ENCODE peak calls at places on chromosomes 11 and 22, in five cellular contexts. One of them, this sample, is unnamed.

GRCh38 chr11:130101661-130102060 is 32.0 kb downstream of the APLP2 start:
- DNase-seq in GM12878: no peak
- DNase-seq in H1: no peak
- DNase-seq in SK-N-SH: no peak
- DNase-seq in K562: no peak
- DNase-seq in this sample: no peak

GRCh38 chr22:21778705-21779363 is 43.2 kb upstream of the YPEL1 start:
- DNase-seq in GM12878: no peak
- DNase-seq in H1: no peak
- DNase-seq in SK-N-SH: no peak
- DNase-seq in K562: peak; percentile 84
- DNase-seq in this sample: no peak

GRCh38 chr22:49767355-49768062 is 60.2 kb downstream of the BRD1 start:
- DNase-seq in GM12878: peak; percentile 50
- DNase-seq in H1: peak; percentile 74
- DNase-seq in SK-N-SH: peak; percentile 72
- DNase-seq in K562: peak; percentile 44
- DNase-seq in this sample: peak; percentile 58

GRCh38 chr11:783581-784015 is 6.3 kb downstream of the CEND1 start:
- DNase-seq in GM12878: no peak
- DNase-seq in H1: peak; percentile 93
- DNase-seq in SK-N-SH: peak; percentile 91
- DNase-seq in K562: no peak
- DNase-seq in this sample: no peak

GRCh38 chr22:38132136-38132535 is 21.7 kb upstream of the BAIAP2L2 start:
- DNase-seq in GM12878: no peak
- DNase-seq in H1: no peak
- DNase-seq in SK-N-SH: no peak
- DNase-seq in K562: no peak
- DNase-seq in this sample: no peak

GRCh38 chr11:117950320-117950719 is 21.1 kb upstream of the TMPRSS13 start:
- DNase-seq in GM12878: no peak
- DNase-seq in H1: peak; percentile 22
- DNase-seq in SK-N-SH: no peak
- DNase-seq in K562: no peak
- DNase-seq in this sample: no peak

GRCh38 chr22:27252282-27253049 is 549.1 kb downstream of the MN1 start:
- DNase-seq in GM12878: no peak
- DNase-seq in H1: no peak
- DNase-seq in SK-N-SH: no peak
- DNase-seq in K562: no peak
- DNase-seq in this sample: no peak

GRCh38 chr11:45045692-45046471 is 95.2 kb upstream of the TP53I11 start:
- DNase-seq in GM12878: no peak
- DNase-seq in H1: no peak
- DNase-seq in SK-N-SH: no peak
- DNase-seq in K562: no peak
- DNase-seq in this sample: no peak

GRCh38 chr22:38239101-38239761 is 33.6 kb downstream of the TMEM184B start:
- DNase-seq in GM12878: no peak
- DNase-seq in H1: no peak
- DNase-seq in SK-N-SH: no peak
- DNase-seq in K562: no peak
- DNase-seq in this sample: no peak

GRCh38 chr11:107778839-107779517 is 67.1 kb upstream of the SLN start:
- DNase-seq in GM12878: no peak
- DNase-seq in H1: no peak
- DNase-seq in SK-N-SH: no peak
- DNase-seq in K562: no peak
- DNase-seq in this sample: no peak

GRCh38 chr11:60378359-60378758 is at the start of gene MS4A7:
- DNase-seq in GM12878: peak; percentile 93
- DNase-seq in H1: no peak
- DNase-seq in SK-N-SH: no peak
- DNase-seq in K562: no peak
- DNase-seq in this sample: no peak

GRCh38 chr11:27635567-27636037 is 64.7 kb downstream of the BDNF start:
- DNase-seq in GM12878: no peak
- DNase-seq in H1: no peak
- DNase-seq in SK-N-SH: no peak
- DNase-seq in K562: no peak
- DNase-seq in this sample: no peak

GRCh38 chr11:76918941-76919386 is 58.2 kb downstream of the ACER3 start:
- DNase-seq in GM12878: peak; percentile 19
- DNase-seq in H1: no peak
- DNase-seq in SK-N-SH: peak; percentile 45
- DNase-seq in K562: peak; percentile 21
- DNase-seq in this sample: peak; percentile 58

GRCh38 chr11:107898270-107898669 is 30.0 kb upstream of the RAB39A start:
- DNase-seq in GM12878: peak; percentile 24
- DNase-seq in H1: no peak
- DNase-seq in SK-N-SH: peak; percentile 43
- DNase-seq in K562: peak; percentile 11
- DNase-seq in this sample: peak; percentile 20

GRCh38 chr22:49768961-49769690 is 58.5 kb downstream of the BRD1 start:
- DNase-seq in GM12878: no peak
- DNase-seq in H1: peak; percentile 47
- DNase-seq in SK-N-SH: peak; percentile 40
- DNase-seq in K562: no peak
- DNase-seq in this sample: no peak

GRCh38 chr22:36871669-36872081 is 10.9 kb downstream of the NCF4 start:
- DNase-seq in GM12878: no peak
- DNase-seq in H1: no peak
- DNase-seq in SK-N-SH: peak; percentile 14
- DNase-seq in K562: no peak
- DNase-seq in this sample: no peak

GRCh38 chr22:38174626-38175025 is 7.0 kb downstream of the PLA2G6 start:
- DNase-seq in GM12878: no peak
- DNase-seq in H1: no peak
- DNase-seq in SK-N-SH: no peak
- DNase-seq in K562: no peak
- DNase-seq in this sample: no peak

GRCh38 chr22:33841281-33842005 is 78.8 kb downstream of the LARGE1 start:
- DNase-seq in GM12878: no peak
- DNase-seq in H1: no peak
- DNase-seq in SK-N-SH: no peak
- DNase-seq in K562: no peak
- DNase-seq in this sample: peak; percentile 20

GRCh38 chr11:36374726-36375125 is 78.6 kb downstream of the PRR5L start:
- DNase-seq in GM12878: no peak
- DNase-seq in H1: no peak
- DNase-seq in SK-N-SH: no peak
- DNase-seq in K562: no peak
- DNase-seq in this sample: no peak

GRCh38 chr22:49270595-49271368 is 556.9 kb downstream of the BRD1 start:
- DNase-seq in GM12878: no peak
- DNase-seq in H1: no peak
- DNase-seq in SK-N-SH: no peak
- DNase-seq in K562: no peak
- DNase-seq in this sample: no peak

GRCh38 chr22:35131423-35132050 is 65.6 kb downstream of the ISX start:
- DNase-seq in GM12878: no peak
- DNase-seq in H1: no peak
- DNase-seq in SK-N-SH: no peak
- DNase-seq in K562: peak; percentile 42
- DNase-seq in this sample: no peak

GRCh38 chr22:46050916-46051614 is 74.1 kb upstream of the WNT7B start:
- DNase-seq in GM12878: no peak
- DNase-seq in H1: no peak
- DNase-seq in SK-N-SH: no peak
- DNase-seq in K562: no peak
- DNase-seq in this sample: no peak

DNA sequence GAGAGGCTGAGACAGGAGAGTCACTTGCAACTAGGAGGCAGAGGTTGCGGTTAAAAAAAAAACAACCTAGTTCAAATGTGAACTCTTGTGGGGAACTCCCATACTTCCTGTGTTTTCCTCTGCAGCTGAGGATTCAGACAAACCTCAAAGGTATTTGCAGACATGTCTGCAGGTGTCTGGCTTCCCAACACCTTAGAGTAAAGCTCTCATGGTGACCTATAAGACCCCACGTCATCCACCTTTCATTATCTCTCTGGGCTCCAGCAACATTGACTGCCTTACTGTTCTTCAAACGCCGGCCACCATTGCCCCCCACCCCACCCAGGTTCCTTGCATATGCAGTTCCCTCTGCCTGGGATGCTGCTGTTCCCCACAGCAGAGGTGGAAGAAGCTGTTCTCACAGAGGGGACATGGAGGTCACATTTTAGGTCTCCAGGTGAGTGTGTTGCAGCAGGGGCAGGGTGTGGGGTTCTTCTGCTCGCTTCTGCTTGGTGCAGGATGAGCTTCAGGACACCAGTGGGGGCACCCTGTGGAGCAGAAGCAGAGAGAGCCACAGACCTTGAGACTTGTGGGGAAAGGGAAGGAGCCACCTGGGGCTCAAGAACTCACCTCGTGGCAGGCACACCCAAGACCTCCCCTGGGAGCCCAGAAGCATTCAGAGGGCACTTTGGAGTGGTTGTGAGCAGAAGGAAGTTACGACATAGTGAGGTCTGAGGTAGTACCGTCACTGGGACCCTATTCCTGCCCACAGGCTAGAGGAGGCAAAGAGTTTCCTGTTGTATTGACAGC is 203.2 kb downstream of the CSNK2A3 start:
- DNase-seq in GM12878: no peak
- DNase-seq in H1: no peak
- DNase-seq in SK-N-SH: no peak
- DNase-seq in K562: no peak
- DNase-seq in this sample: no peak
- TF ChIP-seq CHD2 in GM12878: no peak
- TF ChIP-seq CHD2 in H1: no peak
- TF ChIP-seq CHD2 in SK-N-SH: no peak
- TF ChIP-seq CHD2 in K562: no peak
- TF ChIP-seq CHD2 in this sample: no peak

DNA sequence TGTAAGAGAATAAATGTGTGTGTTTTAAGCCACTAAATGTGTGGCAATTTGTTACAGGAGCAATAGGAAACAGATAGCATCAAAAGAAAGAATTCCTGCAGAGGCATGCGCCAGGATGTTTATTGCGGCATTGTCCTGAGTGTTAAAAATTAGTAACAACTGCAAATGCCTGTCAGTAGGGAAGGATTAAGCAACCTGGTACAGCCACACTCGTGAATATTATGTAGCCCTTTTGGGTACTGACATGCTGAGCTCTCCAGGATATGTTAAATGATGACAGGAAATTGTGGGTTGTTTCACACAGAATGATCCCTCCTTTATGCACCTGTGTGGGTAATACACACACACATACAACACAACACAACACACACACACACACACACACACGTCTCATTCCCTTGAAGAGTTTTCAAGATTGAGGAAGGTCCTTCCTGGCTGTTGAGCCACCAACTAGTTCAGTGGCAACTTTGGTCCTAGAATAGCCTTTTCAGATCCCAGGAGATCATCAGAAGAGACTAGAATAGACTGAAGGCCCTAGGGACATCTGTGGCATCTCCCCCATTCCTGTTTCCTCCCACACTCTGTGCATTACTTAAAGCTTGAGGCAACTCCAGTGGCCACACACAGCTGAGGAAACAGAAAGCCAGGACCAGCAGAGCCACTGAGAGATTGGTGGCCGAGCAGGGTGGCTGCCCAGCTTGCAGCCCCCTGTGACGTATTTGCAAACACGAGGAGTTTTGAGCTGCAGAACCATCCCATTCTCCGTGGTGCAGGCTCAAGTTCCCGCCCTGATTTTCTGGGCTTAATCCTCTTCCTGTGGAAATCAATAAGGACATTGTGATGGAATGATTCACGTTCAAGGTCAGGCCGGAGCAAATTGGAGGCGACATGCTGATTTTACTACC is 69.4 kb upstream of the MYOD1 start:
- DNase-seq in GM12878: no peak
- DNase-seq in H1: no peak
- DNase-seq in SK-N-SH: no peak
- DNase-seq in K562: no peak
- DNase-seq in this sample: peak; percentile 44
- H2AFZ ChIP-seq in GM12878: no peak overlapping the region
- H2AFZ ChIP-seq in H1: peak overlapping the region; percentile 19
- H2AFZ ChIP-seq in SK-N-SH: no peak overlapping the region
- H2AFZ ChIP-seq in K562: no peak overlapping the region
- H2AFZ ChIP-seq in this sample: no peak overlapping the region

GRCh38 chr22:43377486-43377995 is 34.3 kb upstream of the MPPED1 start:
- DNase-seq in GM12878: no peak
- DNase-seq in H1: no peak
- DNase-seq in SK-N-SH: no peak
- DNase-seq in K562: no peak
- DNase-seq in this sample: no peak
- TF ChIP-seq CHD2 in GM12878: no peak
- TF ChIP-seq CHD2 in H1: no peak
- TF ChIP-seq CHD2 in SK-N-SH: no peak
- TF ChIP-seq CHD2 in K562: no peak
- TF ChIP-seq CHD2 in this sample: no peak

GRCh38 chr11:132943737-132944556 is 588.4 kb downstream of the OPCML start:
- DNase-seq in GM12878: no peak
- DNase-seq in H1: peak; percentile 72
- DNase-seq in SK-N-SH: peak; percentile 70
- DNase-seq in K562: no peak
- DNase-seq in this sample: no peak
- H2AFZ ChIP-seq in GM12878: no peak overlapping the region
- H2AFZ ChIP-seq in H1: peak overlapping the region; percentile 42
- H2AFZ ChIP-seq in SK-N-SH: no peak overlapping the region
- H2AFZ ChIP-seq in K562: no peak overlapping the region
- H2AFZ ChIP-seq in this sample: no peak overlapping the region

GRCh38 chr11:65604258-65604657 is 8.7 kb upstream of the KCNK7 start:
- DNase-seq in GM12878: no peak
- DNase-seq in H1: no peak
- DNase-seq in SK-N-SH: no peak
- DNase-seq in K562: no peak
- DNase-seq in this sample: no peak
- TF ChIP-seq CHD2 in GM12878: no peak
- TF ChIP-seq CHD2 in H1: no peak
- TF ChIP-seq CHD2 in SK-N-SH: no peak
- TF ChIP-seq CHD2 in K562: no peak
- TF ChIP-seq CHD2 in this sample: no peak

GRCh38 chr22:47587361-47587760 is 824.9 kb downstream of the TBC1D22A start:
- DNase-seq in GM12878: no peak
- DNase-seq in H1: no peak
- DNase-seq in SK-N-SH: no peak
- DNase-seq in K562: no peak
- DNase-seq in this sample: no peak
- H2AFZ ChIP-seq in GM12878: no peak overlapping the region
- H2AFZ ChIP-seq in H1: no peak overlapping the region
- H2AFZ ChIP-seq in SK-N-SH: no peak overlapping the region
- H2AFZ ChIP-seq in K562: no peak overlapping the region
- H2AFZ ChIP-seq in this sample: no peak overlapping the region

This sample was measured in HepG2.